ENCODE peak calls at places on chromosomes 16 and 17, in ten cellular contexts. S, D, C, I, N, L, Q, E, X and R are unnamed samples.

GRCh38 chr17:81927145-81927652 is 336 bp downstream of the MAFG start:
- DNase-seq in S (no peak), D (no peak), C (no peak), I (no peak), N (no peak), L (no peak), Q (no peak), E (no peak), X (no peak), R (no peak)

GRCh38 chr17:78791840-78792709 is 10.0 kb upstream of the CYTH1 start:
- DNase-seq in S (no peak), D (no peak), C (peak), I (no peak), N (no peak), L (no peak), Q (no peak), E (no peak), X (no peak), R (no peak)

GRCh38 chr16:85778873-85779272 is 20.5 kb downstream of the EMC8 start:
- DNase-seq in S (no peak), D (no peak), C (no peak), I (no peak), N (no peak), L (no peak), Q (no peak), E (no peak), X (no peak), R (no peak)

GRCh38 chr16:87874639-87875472 is 5.5 kb upstream of the SLC7A5 start:
- DNase-seq in S (no peak), D (peak), C (no peak), I (peak), N (no peak), L (no peak), Q (peak), E (no peak), X (no peak), R (no peak)

GRCh38 chr17:72682597-72682996 is 409.9 kb downstream of the SLC39A11 start:
- DNase-seq in S (no peak), D (no peak), C (no peak), I (no peak), N (no peak), L (no peak), Q (no peak), E (no peak), X (peak), R (peak)

GRCh38 chr17:32584792-32585191 is 98.0 kb downstream of the CDK5R1 start:
- DNase-seq in S (no peak), D (no peak), C (no peak), I (no peak), N (no peak), L (no peak), Q (no peak), E (no peak), X (no peak), R (no peak)

GRCh38 chr16:12708266-12708665 is 95.4 kb downstream of the CPPED1 start:
- DNase-seq in S (no peak), D (no peak), C (no peak), I (no peak), N (no peak), L (peak), Q (no peak), E (no peak), X (no peak), R (no peak)

GRCh38 chr17:10106067-10106466 is 92.3 kb downstream of the GAS7 start:
- DNase-seq in S (no peak), D (no peak), C (no peak), I (no peak), N (no peak), L (no peak), Q (no peak), E (no peak), X (no peak), R (no peak)

GRCh38 chr17:42814633-42815399 is 9.3 kb downstream of the BECN1 start:
- DNase-seq in S (no peak), D (no peak), C (no peak), I (no peak), N (no peak), L (no peak), Q (no peak), E (no peak), X (peak), R (peak)